ENCODE peak calls at places on chromosomes 6 and 20, in ten cellular contexts. One of them, this sample, is unnamed.

GRCh38 chr20:19688031-19688806 is 69.8 kb upstream of the RIN2 start:
- DNase-seq in sigmoid colon: peak; percentile 76
- DNase-seq in SJCRH30: peak; percentile 82
- DNase-seq in endodermal cell: peak; percentile 88
- DNase-seq in HCT116: peak; percentile 34
- DNase-seq in uterus: peak; percentile 57
- DNase-seq in left ventricle myocardium inferior: peak; percentile 80
- DNase-seq in PC-3: peak; percentile 92
- DNase-seq in mammary epithelial cell: peak; percentile 84
- DNase-seq in Panc1: peak; percentile 63
- DNase-seq in this sample: peak; percentile 88

GRCh38 chr6:3669916-3670315 is 81.6 kb downstream of the PXDC1 start:
- DNase-seq in sigmoid colon: no peak
- DNase-seq in SJCRH30: no peak
- DNase-seq in endodermal cell: no peak
- DNase-seq in HCT116: no peak
- DNase-seq in uterus: no peak
- DNase-seq in left ventricle myocardium inferior: no peak
- DNase-seq in PC-3: no peak
- DNase-seq in mammary epithelial cell: no peak
- DNase-seq in Panc1: no peak
- DNase-seq in this sample: no peak

GRCh38 chr6:39992861-39993622 is 58.8 kb upstream of the MOCS1 start:
- DNase-seq in sigmoid colon: no peak
- DNase-seq in SJCRH30: no peak
- DNase-seq in endodermal cell: no peak
- DNase-seq in HCT116: no peak
- DNase-seq in uterus: no peak
- DNase-seq in left ventricle myocardium inferior: no peak
- DNase-seq in PC-3: no peak
- DNase-seq in mammary epithelial cell: no peak
- DNase-seq in Panc1: no peak
- DNase-seq in this sample: no peak

GRCh38 chr6:28977351-28978136 is 27.6 kb downstream of the ZNF311 start:
- DNase-seq in sigmoid colon: no peak
- DNase-seq in SJCRH30: no peak
- DNase-seq in endodermal cell: peak; percentile 79
- DNase-seq in HCT116: no peak
- DNase-seq in uterus: no peak
- DNase-seq in left ventricle myocardium inferior: no peak
- DNase-seq in PC-3: peak; percentile 85
- DNase-seq in mammary epithelial cell: peak; percentile 74
- DNase-seq in Panc1: no peak
- DNase-seq in this sample: peak; percentile 25

GRCh38 chr6:143754204-143754603 is 76.4 kb downstream of the PHACTR2 start:
- DNase-seq in sigmoid colon: no peak
- DNase-seq in SJCRH30: no peak
- DNase-seq in endodermal cell: no peak
- DNase-seq in HCT116: no peak
- DNase-seq in uterus: no peak
- DNase-seq in left ventricle myocardium inferior: no peak
- DNase-seq in PC-3: no peak
- DNase-seq in mammary epithelial cell: no peak
- DNase-seq in Panc1: no peak
- DNase-seq in this sample: no peak

GRCh38 chr6:114355300-114355699 is 12.5 kb upstream of the HS3ST5 start:
- DNase-seq in sigmoid colon: no peak
- DNase-seq in SJCRH30: no peak
- DNase-seq in endodermal cell: no peak
- DNase-seq in HCT116: no peak
- DNase-seq in uterus: no peak
- DNase-seq in left ventricle myocardium inferior: no peak
- DNase-seq in PC-3: no peak
- DNase-seq in mammary epithelial cell: no peak
- DNase-seq in Panc1: no peak
- DNase-seq in this sample: no peak

GRCh38 chr6:140138311-140138994 is 764.0 kb upstream of the CITED2 start:
- DNase-seq in sigmoid colon: no peak
- DNase-seq in SJCRH30: no peak
- DNase-seq in endodermal cell: no peak
- DNase-seq in HCT116: no peak
- DNase-seq in uterus: no peak
- DNase-seq in left ventricle myocardium inferior: no peak
- DNase-seq in PC-3: no peak
- DNase-seq in mammary epithelial cell: peak; percentile 1
- DNase-seq in Panc1: no peak
- DNase-seq in this sample: no peak

GRCh38 chr6:39357998-39358686 is 35.6 kb upstream of the KCNK16 start:
- DNase-seq in sigmoid colon: peak; percentile 76
- DNase-seq in SJCRH30: peak; percentile 88
- DNase-seq in endodermal cell: no peak
- DNase-seq in HCT116: no peak
- DNase-seq in uterus: no peak
- DNase-seq in left ventricle myocardium inferior: no peak
- DNase-seq in PC-3: peak; percentile 34
- DNase-seq in mammary epithelial cell: peak; percentile 51
- DNase-seq in Panc1: no peak
- DNase-seq in this sample: peak; percentile 51

GRCh38 chr6:151285121-151285520 is 45.4 kb downstream of the AKAP12 start:
- DNase-seq in sigmoid colon: no peak
- DNase-seq in SJCRH30: no peak
- DNase-seq in endodermal cell: no peak
- DNase-seq in HCT116: no peak
- DNase-seq in uterus: no peak
- DNase-seq in left ventricle myocardium inferior: no peak
- DNase-seq in PC-3: peak; percentile 37
- DNase-seq in mammary epithelial cell: peak; percentile 39
- DNase-seq in Panc1: no peak
- DNase-seq in this sample: peak; percentile 42

GRCh38 chr6:122154912-122155516 is 244.4 kb upstream of the HSF2 start:
- DNase-seq in sigmoid colon: peak; percentile 64
- DNase-seq in SJCRH30: no peak
- DNase-seq in endodermal cell: peak; percentile 56
- DNase-seq in HCT116: no peak
- DNase-seq in uterus: no peak
- DNase-seq in left ventricle myocardium inferior: peak; percentile 28
- DNase-seq in PC-3: no peak
- DNase-seq in mammary epithelial cell: no peak
- DNase-seq in Panc1: no peak
- DNase-seq in this sample: no peak

GRCh38 chr20:50216543-50217206 is 26.0 kb downstream of the CEBPB start:
- DNase-seq in sigmoid colon: no peak
- DNase-seq in SJCRH30: peak; percentile 62
- DNase-seq in endodermal cell: peak; percentile 59
- DNase-seq in HCT116: no peak
- DNase-seq in uterus: no peak
- DNase-seq in left ventricle myocardium inferior: no peak
- DNase-seq in PC-3: no peak
- DNase-seq in mammary epithelial cell: no peak
- DNase-seq in Panc1: no peak
- DNase-seq in this sample: no peak

DNA sequence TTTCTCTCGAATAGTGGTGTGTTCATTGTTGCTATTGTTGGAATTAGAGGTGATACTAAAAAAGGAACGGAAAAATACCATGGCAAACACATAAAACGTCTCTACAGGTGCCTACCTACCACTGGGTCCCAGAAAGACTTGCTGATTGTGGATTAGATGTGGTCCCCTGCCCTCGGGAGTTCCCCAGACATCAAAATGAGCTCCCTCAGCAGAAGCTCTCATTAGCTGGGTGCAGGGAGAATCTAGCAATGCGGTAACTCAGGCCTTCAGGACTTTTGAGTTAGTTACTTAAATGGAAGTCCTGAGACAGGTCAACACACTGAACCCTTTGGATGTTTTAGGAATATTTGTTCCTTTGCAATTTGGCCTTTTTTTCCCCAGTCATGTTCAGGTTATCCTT is 6.1 kb downstream of the IRF4 start:
- DNase-seq in sigmoid colon: no peak
- DNase-seq in SJCRH30: no peak
- DNase-seq in endodermal cell: no peak
- DNase-seq in HCT116: no peak
- DNase-seq in uterus: no peak
- DNase-seq in left ventricle myocardium inferior: no peak
- DNase-seq in PC-3: no peak
- DNase-seq in mammary epithelial cell: no peak
- DNase-seq in Panc1: no peak
- DNase-seq in this sample: no peak
- H3K4me1 ChIP-seq in sigmoid colon: no peaks in the 10 kb centered on the region
- H3K4me1 ChIP-seq in SJCRH30: no peaks in the 10 kb centered on the region
- H3K4me1 ChIP-seq in endodermal cell: no peaks in the 10 kb centered on the region
- H3K4me1 ChIP-seq in HCT116: no peaks in the 10 kb centered on the region
- H3K4me1 ChIP-seq in uterus: no peaks in the 10 kb centered on the region
- H3K4me1 ChIP-seq in left ventricle myocardium inferior: peaks cover 16% of the 10 kb centered on the region
- H3K4me1 ChIP-seq in PC-3: no peaks in the 10 kb centered on the region
- H3K4me1 ChIP-seq in mammary epithelial cell: peaks cover 10% of the 10 kb centered on the region
- H3K4me1 ChIP-seq in Panc1: no peaks in the 10 kb centered on the region
- H3K4me1 ChIP-seq in this sample: peaks cover 2% of the 10 kb centered on the region

GRCh38 chr6:5036309-5036708 is 32.5 kb upstream of the RPP40 start:
- DNase-seq in sigmoid colon: no peak
- DNase-seq in SJCRH30: peak; percentile 86
- DNase-seq in endodermal cell: peak; percentile 94
- DNase-seq in HCT116: peak; percentile 8
- DNase-seq in uterus: no peak
- DNase-seq in left ventricle myocardium inferior: no peak
- DNase-seq in PC-3: peak; percentile 17
- DNase-seq in mammary epithelial cell: peak; percentile 19
- DNase-seq in Panc1: no peak
- DNase-seq in this sample: no peak

GRCh38 chr6:5030596-5031136 is 26.8 kb upstream of the RPP40 start:
- DNase-seq in sigmoid colon: peak; percentile 89
- DNase-seq in SJCRH30: peak; percentile 88
- DNase-seq in endodermal cell: peak; percentile 96
- DNase-seq in HCT116: peak; percentile 83
- DNase-seq in uterus: peak; percentile 80
- DNase-seq in left ventricle myocardium inferior: peak; percentile 63
- DNase-seq in PC-3: peak; percentile 87
- DNase-seq in mammary epithelial cell: peak; percentile 38
- DNase-seq in Panc1: peak; percentile 42
- DNase-seq in this sample: peak; percentile 82

GRCh38 chr6:5034328-5034727 is 30.5 kb upstream of the RPP40 start:
- DNase-seq in sigmoid colon: no peak
- DNase-seq in SJCRH30: no peak
- DNase-seq in endodermal cell: no peak
- DNase-seq in HCT116: no peak
- DNase-seq in uterus: no peak
- DNase-seq in left ventricle myocardium inferior: no peak
- DNase-seq in PC-3: no peak
- DNase-seq in mammary epithelial cell: no peak
- DNase-seq in Panc1: no peak
- DNase-seq in this sample: no peak

GRCh38 chr6:5031150-5031549 is 27.3 kb upstream of the RPP40 start:
- DNase-seq in sigmoid colon: no peak
- DNase-seq in SJCRH30: no peak
- DNase-seq in endodermal cell: no peak
- DNase-seq in HCT116: no peak
- DNase-seq in uterus: no peak
- DNase-seq in left ventricle myocardium inferior: no peak
- DNase-seq in PC-3: no peak
- DNase-seq in mammary epithelial cell: no peak
- DNase-seq in Panc1: no peak
- DNase-seq in this sample: no peak

GRCh38 chr6:5034736-5035135 is 30.9 kb upstream of the RPP40 start:
- DNase-seq in sigmoid colon: no peak
- DNase-seq in SJCRH30: no peak
- DNase-seq in endodermal cell: no peak
- DNase-seq in HCT116: no peak
- DNase-seq in uterus: no peak
- DNase-seq in left ventricle myocardium inferior: no peak
- DNase-seq in PC-3: peak; percentile 44
- DNase-seq in mammary epithelial cell: no peak
- DNase-seq in Panc1: no peak
- DNase-seq in this sample: no peak
- H3K4me3 ChIP-seq in sigmoid colon: no peak overlapping the region
- H3K4me3 ChIP-seq in SJCRH30: no peak overlapping the region
- H3K4me3 ChIP-seq in endodermal cell: no peak overlapping the region
- H3K4me3 ChIP-seq in HCT116: no peak overlapping the region
- H3K4me3 ChIP-seq in uterus: no peak overlapping the region
- H3K4me3 ChIP-seq in left ventricle myocardium inferior: no peak overlapping the region
- H3K4me3 ChIP-seq in PC-3: no peak overlapping the region
- H3K4me3 ChIP-seq in mammary epithelial cell: no peak overlapping the region
- H3K4me3 ChIP-seq in Panc1: no peak overlapping the region
- H3K4me3 ChIP-seq in this sample: no peak overlapping the region

DNA sequence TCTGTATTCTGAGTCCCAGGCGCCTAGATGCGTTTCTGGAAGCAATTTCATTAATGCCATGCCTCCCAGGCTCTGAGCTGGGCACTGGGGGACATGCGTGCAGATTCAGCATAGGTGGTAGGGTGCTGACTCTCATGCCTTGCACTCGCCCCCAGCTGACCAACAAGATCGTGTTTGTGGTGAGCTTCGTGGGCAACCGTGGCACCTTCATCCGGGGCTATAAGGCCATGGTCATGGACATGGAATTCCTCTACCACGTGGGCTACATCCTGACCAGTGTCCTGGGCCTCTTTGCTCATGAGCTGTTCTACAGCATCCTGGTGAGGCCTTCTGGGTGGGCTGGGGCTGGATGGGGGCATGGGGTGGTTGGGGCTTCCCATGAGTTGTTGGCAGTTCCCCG is 21.6 kb downstream of the UQCC2 start:
- DNase-seq in sigmoid colon: no peak
- DNase-seq in SJCRH30: no peak
- DNase-seq in endodermal cell: no peak
- DNase-seq in HCT116: no peak
- DNase-seq in uterus: no peak
- DNase-seq in left ventricle myocardium inferior: no peak
- DNase-seq in PC-3: no peak
- DNase-seq in mammary epithelial cell: no peak
- DNase-seq in Panc1: no peak
- DNase-seq in this sample: no peak
- H3K36me3 ChIP-seq in sigmoid colon: no peaks in the 10 kb centered on the region
- H3K36me3 ChIP-seq in SJCRH30: no peaks in the 10 kb centered on the region
- H3K36me3 ChIP-seq in endodermal cell: peaks cover 17% of the 10 kb centered on the region
- H3K36me3 ChIP-seq in HCT116: peaks cover 19% of the 10 kb centered on the region
- H3K36me3 ChIP-seq in uterus: no peaks in the 10 kb centered on the region
- H3K36me3 ChIP-seq in left ventricle myocardium inferior: peaks cover 48% of the 10 kb centered on the region
- H3K36me3 ChIP-seq in PC-3: peaks cover 35% of the 10 kb centered on the region
- H3K36me3 ChIP-seq in mammary epithelial cell: peaks cover 40% of the 10 kb centered on the region
- H3K36me3 ChIP-seq in Panc1: peaks cover 2% of the 10 kb centered on the region
- H3K36me3 ChIP-seq in this sample: peaks cover 65% of the 10 kb centered on the region

DNA sequence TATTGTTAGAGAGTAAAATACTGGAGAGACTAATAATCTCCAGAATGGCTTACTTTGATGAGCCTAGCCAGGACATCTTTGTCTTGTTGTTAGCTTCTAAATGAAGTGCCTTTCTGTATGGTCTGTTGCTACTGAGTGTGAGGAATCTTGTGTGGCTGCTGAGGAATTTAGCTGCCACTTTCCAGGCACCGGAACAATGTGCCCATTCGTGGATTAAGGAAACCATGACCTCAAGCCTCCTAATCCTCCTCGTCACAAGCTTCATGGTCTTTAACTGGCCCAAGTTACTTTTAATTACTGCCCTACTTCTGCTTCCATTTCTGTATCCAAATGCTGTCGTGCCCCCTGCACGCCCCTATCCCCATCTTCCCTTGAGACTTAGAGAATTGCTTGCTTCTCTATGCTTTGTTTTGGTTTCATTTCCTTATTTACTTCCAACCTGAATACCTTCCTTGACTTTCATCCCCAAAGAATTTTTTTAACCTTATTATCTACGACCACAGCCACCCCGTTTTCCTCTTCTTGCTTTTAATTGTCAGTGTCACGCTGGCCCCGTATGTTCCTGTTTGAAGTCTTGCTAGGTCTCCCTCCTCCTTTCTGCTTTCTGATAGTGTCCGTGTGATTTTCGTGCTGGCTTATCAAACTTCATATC is 40.0 kb downstream of the RNF217 start:
- DNase-seq in sigmoid colon: no peak
- DNase-seq in SJCRH30: peak; percentile 90
- DNase-seq in endodermal cell: peak; percentile 57
- DNase-seq in HCT116: no peak
- DNase-seq in uterus: no peak
- DNase-seq in left ventricle myocardium inferior: no peak
- DNase-seq in PC-3: no peak
- DNase-seq in mammary epithelial cell: no peak
- DNase-seq in Panc1: no peak
- DNase-seq in this sample: peak; percentile 64
- H3K4me1 ChIP-seq in sigmoid colon: no peaks in the 10 kb centered on the region
- H3K4me1 ChIP-seq in SJCRH30: peaks cover 38% of the 10 kb centered on the region
- H3K4me1 ChIP-seq in endodermal cell: no peaks in the 10 kb centered on the region
- H3K4me1 ChIP-seq in HCT116: no peaks in the 10 kb centered on the region
- H3K4me1 ChIP-seq in uterus: peaks cover 3% of the 10 kb centered on the region
- H3K4me1 ChIP-seq in left ventricle myocardium inferior: peaks cover 43% of the 10 kb centered on the region
- H3K4me1 ChIP-seq in PC-3: peaks cover 19% of the 10 kb centered on the region
- H3K4me1 ChIP-seq in mammary epithelial cell: peaks cover 20% of the 10 kb centered on the region
- H3K4me1 ChIP-seq in Panc1: peaks cover 17% of the 10 kb centered on the region
- H3K4me1 ChIP-seq in this sample: peaks cover 5% of the 10 kb centered on the region

This sample was measured in adipocyte.